ENCODE peak calls at places on chromosomes 2 and 18, in seven cellular contexts. Z is prostate gland; O is T-helper 1 cell; Y is effector memory CD8-positive, alpha-beta T cell; S is HepG2; F is stimulated activated CD4-positive, alpha-beta T cell treated with anti-CD3 and anti-CD28 coated beads, TNF-alpha, amount 100 ng/mL, for 4 hours; V is C1 segment of cervical spinal cord. E is an unnamed sample.

GRCh38 chr2:37871453-37872191 is 53.5 kb upstream of the RMDN2 start:
- DNase-seq in O (no peak), S (no peak), Z (no peak), F (no peak), V (no peak), Y (no peak), E (peak; percentile 50)

GRCh38 chr2:2840681-2841300 is 509.7 kb upstream of the MYT1L start:
- DNase-seq in S (no peak), Z (no peak), Y (no peak), F (no peak), V (no peak), O (no peak), E (no peak)

GRCh38 chr2:59926706-59927105 is 626.7 kb downstream of the BCL11A start:
- DNase-seq in F (no peak), Z (no peak), Y (no peak), O (no peak), S (no peak), V (no peak), E (no peak)

GRCh38 chr2:43059183-43059897 is 167.1 kb downstream of the ZFP36L2 start:
- DNase-seq in F (peak; percentile 11), Z (peak; percentile 56), V (peak; percentile 30), O (no peak), Y (peak; percentile 45), S (no peak), E (peak; percentile 71)

GRCh38 chr18:21341141-21341540 is 99.1 kb downstream of the GREB1L start:
- DNase-seq in V (no peak), O (no peak), Y (no peak), Z (no peak), F (no peak), S (no peak), E (no peak)

GRCh38 chr2:124187948-124188347 is 162.9 kb downstream of the CNTNAP5 start:
- DNase-seq in S (no peak), F (no peak), V (no peak), Y (no peak), O (no peak), Z (no peak), E (no peak)

GRCh38 chr18:76972838-76973237 is 150.5 kb downstream of the ZNF236 start:
- DNase-seq in Y (no peak), O (no peak), V (no peak), Z (no peak), F (no peak), S (no peak), E (no peak)

GRCh38 chr18:5238371-5238758 is 41.3 kb upstream of the AKAIN1 start:
- DNase-seq in Y (no peak), S (peak; percentile 86), O (peak; percentile 8), F (no peak), Z (peak; percentile 22), V (peak; percentile 48), E (no peak)

GRCh38 chr2:177334940-177335543 is 57.5 kb upstream of the AGPS start:
- DNase-seq in S (peak; percentile 72), F (no peak), Z (peak; percentile 22), V (peak; percentile 61), Y (peak; percentile 10), O (no peak), E (peak; percentile 7)

GRCh38 chr2:130728549-130729310 is at the start of gene GPR148:
- DNase-seq in O (no peak), Y (no peak), V (no peak), Z (no peak), S (no peak), F (no peak), E (no peak)

GRCh38 chr2:120189189-120189588 is 34.0 kb downstream of the TMEM185B start:
- DNase-seq in Y (no peak), S (no peak), F (no peak), V (no peak), Z (no peak), O (no peak), E (no peak)

GRCh38 chr2:105396254-105397024 is 2.4 kb downstream of the FHL2 start:
- DNase-seq in S (peak; percentile 85), V (no peak), F (peak; percentile 9), Y (no peak), Z (no peak), O (no peak), E (no peak)

GRCh38 chr2:211836409-211836808 is 702.2 kb downstream of the ERBB4 start:
- DNase-seq in V (no peak), Z (no peak), O (no peak), S (no peak), Y (no peak), F (no peak), E (no peak)

GRCh38 chr2:88059979-88060906 is 4.7 kb upstream of the KRCC1 start:
- DNase-seq in Y (peak; percentile 8), O (no peak), F (no peak), V (peak; percentile 36), Z (no peak), S (peak; percentile 60), E (no peak)